ENCODE peak calls at places on chromosome 16, in six cellular contexts. D is nephron progenitor cell, Q is HFF-Myc, B is NCI-H1417, V is heart right ventricle, S is mucosa of gallbladder. I is an unnamed sample.

GRCh38 chr16:3570420-3571062 is 6.7 kb downstream of the NLRC3 start:
- DNase-seq in V (no peak), S (no peak), D (no peak), B (no peak), Q (no peak), I (no peak)

GRCh38 chr16:80060470-80060869 is 459.9 kb upstream of the MAF start:
- DNase-seq in Q (no peak), B (no peak), S (no peak), D (no peak), V (no peak), I (no peak)

GRCh38 chr16:57061084-57061905 is 31.1 kb upstream of the CPNE2 start:
- DNase-seq in Q (peak), S (peak), V (peak), D (no peak), B (peak), I (no peak)

GRCh38 chr16:28161626-28162025 is 50.1 kb downstream of the XPO6 start:
- DNase-seq in B (no peak), D (no peak), V (no peak), S (no peak), Q (no peak), I (no peak)

GRCh38 chr16:85601730-85602401 is 11.3 kb upstream of the GSE1 start:
- DNase-seq in S (no peak), V (peak), B (peak), D (peak), Q (no peak), I (no peak)

GRCh38 chr16:6682142-6682811 is 650.4 kb upstream of the RBFOX1 start:
- DNase-seq in S (peak), Q (no peak), B (peak), V (peak), D (peak), I (no peak)

GRCh38 chr16:27286446-27286845 is 17.9 kb upstream of the NSMCE1 start:
- DNase-seq in Q (peak), D (no peak), S (no peak), B (no peak), V (no peak), I (no peak)

GRCh38 chr16:23687034-23687808 is 8.5 kb downstream of the PLK1 start:
- DNase-seq in D (no peak), B (no peak), V (no peak), S (no peak), Q (no peak), I (no peak)

GRCh38 chr16:57966133-57966805 is 4.7 kb downstream of the CNGB1 start:
- DNase-seq in B (no peak), S (no peak), Q (no peak), D (no peak), V (no peak), I (no peak)

GRCh38 chr16:53775821-53776431 is 72.0 kb downstream of the FTO start:
- DNase-seq in V (peak), S (peak), B (peak), Q (peak), D (no peak), I (no peak)

GRCh38 chr16:87062569-87063442 is 254.4 kb downstream of the C16orf95 start:
- DNase-seq in D (peak), B (peak), S (peak), V (peak), Q (no peak), I (no peak)

GRCh38 chr16:88846088-88846487 is 10.7 kb downstream of the GALNS start:
- DNase-seq in V (no peak), B (no peak), D (no peak), Q (no peak), S (no peak), I (no peak)

GRCh38 chr16:72952404-72953301 is 95.3 kb downstream of the ZFHX3 start:
- DNase-seq in B (no peak), Q (no peak), D (no peak), S (no peak), V (no peak), I (no peak)

GRCh38 chr16:21565816-21566669 is 33.3 kb upstream of the METTL9 start:
- DNase-seq in D (no peak), Q (no peak), B (no peak), V (no peak), S (no peak), I (no peak)

GRCh38 chr16:31001507-31002251 is 8.8 kb downstream of the STX1B start:
- DNase-seq in Q (no peak), S (no peak), V (no peak), D (no peak), B (no peak), I (no peak)

GRCh38 chr16:23155445-23156049 is 6.3 kb upstream of the USP31 start:
- DNase-seq in S (no peak), Q (no peak), B (no peak), D (no peak), V (no peak), I (no peak)

GRCh38 chr16:66278111-66278531 is 88.4 kb upstream of the CDH5 start:
- DNase-seq in B (no peak), Q (no peak), S (peak), V (no peak), D (no peak), I (no peak)

GRCh38 chr16:84930298-84931106 is 80.8 kb downstream of the ZDHHC7 start:
- DNase-seq in S (no peak), B (no peak), V (no peak), D (no peak), Q (no peak), I (no peak)

GRCh38 chr16:1325673-1326371 is 7.6 kb upstream of the BAIAP3 start:
- DNase-seq in B (no peak), D (no peak), S (no peak), Q (no peak), V (no peak), I (no peak)

GRCh38 chr16:1781758-1782407 is 488 bp downstream of the SPSB3 start:
- DNase-seq in V (peak), B (peak), S (no peak), D (peak), Q (no peak), I (no peak)

GRCh38 chr16:66810391-66810790 is 9.0 kb upstream of the TERB1 start:
- DNase-seq in B (no peak), D (no peak), S (no peak), Q (no peak), V (no peak), I (no peak)

GRCh38 chr16:56360117-56361008 is 65.0 kb downstream of the AMFR start:
- DNase-seq in D (no peak), S (no peak), B (no peak), V (no peak), Q (no peak), I (no peak)

GRCh38 chr16:50152807-50153647 is at the start of gene TENT4B:
- DNase-seq in S (peak), V (peak), D (peak), B (peak), Q (peak), I (peak)

GRCh38 chr16:4660454-4661007 is 32.8 kb upstream of the NUDT16L1 start:
- DNase-seq in Q (no peak), V (peak), B (peak), D (peak), S (peak), I (peak)

GRCh38 chr16:81480856-81481821 is 36.5 kb downstream of the CMIP start:
- DNase-seq in D (no peak), S (peak), V (peak), B (peak), Q (no peak), I (no peak)

GRCh38 chr16:80719573-80719972 is 84.8 kb downstream of the CDYL2 start:
- DNase-seq in V (no peak), Q (no peak), D (no peak), S (no peak), B (no peak), I (no peak)

GRCh38 chr16:57301126-57301817 is 16.8 kb upstream of the PLLP start:
- DNase-seq in B (no peak), D (no peak), V (peak), S (no peak), Q (no peak), I (no peak)